ENCODE peak calls at places on chromosomes 16 and 17, in seven cellular contexts. J, V, D, P, T, F and N are unnamed samples.

GRCh38 chr17:73831699-73832098 is 187.5 kb upstream of the SDK2 start:
- DNase-seq in J (no peak), V (no peak), D (no peak), P (no peak), T (no peak), F (no peak), N (no peak)

GRCh38 chr17:8176197-8176940 is at the start of gene TMEM107:
- DNase-seq in J (peak), V (peak), D (peak), P (peak), T (peak), F (peak), N (peak)

GRCh38 chr16:19696312-19696711 is 21.7 kb downstream of the KNOP1 start:
- DNase-seq in J (no peak), V (no peak), D (no peak), P (peak), T (peak), F (no peak), N (peak)

GRCh38 chr17:78412403-78412802 is 34.0 kb downstream of the PGS1 start:
- DNase-seq in J (peak), V (peak), D (no peak), P (peak), T (peak), F (no peak), N (no peak)

GRCh38 chr17:43905400-43905984 is 1.8 kb downstream of the MPP2 start:
- DNase-seq in J (peak), V (peak), D (no peak), P (no peak), T (no peak), F (no peak), N (no peak)

GRCh38 chr17:74485012-74485743 is 18.7 kb downstream of the CD300A start:
- DNase-seq in J (no peak), V (no peak), D (no peak), P (no peak), T (no peak), F (no peak), N (no peak)

GRCh38 chr17:8489841-8490240 is 54.2 kb downstream of the NDEL1 start:
- DNase-seq in J (no peak), V (no peak), D (no peak), P (peak), T (no peak), F (no peak), N (no peak)

GRCh38 chr16:67528222-67528869 is at the start of gene RIPOR1:
- DNase-seq in J (peak), V (peak), D (no peak), P (peak), T (peak), F (peak), N (peak)

GRCh38 chr16:30010817-30011504 is at the start of gene DOC2A:
- DNase-seq in J (peak), V (peak), D (no peak), P (peak), T (no peak), F (no peak), N (peak)

GRCh38 chr16:28280881-28281836 is 11.2 kb upstream of the SBK1 start:
- DNase-seq in J (peak), V (peak), D (no peak), P (no peak), T (no peak), F (no peak), N (no peak)

GRCh38 chr16:301235-301634 is 18.3 kb downstream of the PDIA2 start:
- DNase-seq in J (no peak), V (no peak), D (no peak), P (no peak), T (no peak), F (no peak), N (no peak)

GRCh38 chr16:84166796-84167695 is 19.8 kb downstream of the TAF1C start:
- DNase-seq in J (no peak), V (peak), D (no peak), P (no peak), T (no peak), F (no peak), N (no peak)

GRCh38 chr16:67641779-67642708 is 2.9 kb upstream of the CARMIL2 start:
- DNase-seq in J (no peak), V (no peak), D (no peak), P (peak), T (peak), F (no peak), N (no peak)

GRCh38 chr17:8985054-8985701 is 19.7 kb upstream of the PIK3R5 start:
- DNase-seq in J (no peak), V (no peak), D (no peak), P (no peak), T (no peak), F (no peak), N (no peak)

GRCh38 chr16:89324056-89325010 is 106.8 kb downstream of the ZNF778 start:
- DNase-seq in J (no peak), V (no peak), D (no peak), P (peak), T (peak), F (no peak), N (no peak)

GRCh38 chr17:44069974-44070454 is 521 bp upstream of the G6PC3 start:
- DNase-seq in J (no peak), V (peak), D (peak), P (peak), T (no peak), F (no peak), N (no peak)

GRCh38 chr16:47750371-47750770 is 289.2 kb downstream of the PHKB start:
- DNase-seq in J (no peak), V (no peak), D (no peak), P (no peak), T (no peak), F (no peak), N (no peak)

GRCh38 chr16:66399930-66400329 is 27.2 kb upstream of the BEAN1 start:
- DNase-seq in J (peak), V (no peak), D (no peak), P (peak), T (no peak), F (no peak), N (no peak)

GRCh38 chr17:7845359-7846062 is 9.4 kb upstream of the TMEM88 start:
- DNase-seq in J (no peak), V (no peak), D (no peak), P (no peak), T (no peak), F (no peak), N (no peak)

GRCh38 chr17:43006639-43007551 is at the start of gene IFI35:
- DNase-seq in J (peak), V (peak), D (peak), P (peak), T (peak), F (peak), N (peak)

GRCh38 chr17:45162022-45162687 is 480 bp downstream of the HEXIM2 start:
- DNase-seq in J (no peak), V (no peak), D (no peak), P (peak), T (no peak), F (no peak), N (no peak)

GRCh38 chr16:64398795-64399194 is 723.1 kb downstream of the CDH11 start:
- DNase-seq in J (no peak), V (no peak), D (no peak), P (peak), T (peak), F (no peak), N (no peak)

GRCh38 chr16:89722392-89723278 is 1.3 kb downstream of the ZNF276 start:
- DNase-seq in J (peak), V (peak), D (peak), P (peak), T (peak), F (peak), N (peak)

GRCh38 chr16:48282636-48283263 is 35.4 kb upstream of the ABCC11 start:
- DNase-seq in J (no peak), V (no peak), D (no peak), P (no peak), T (no peak), F (no peak), N (no peak)

GRCh38 chr16:848510-849253 is 48.1 kb upstream of the GNG13 start:
- DNase-seq in J (no peak), V (no peak), D (no peak), P (no peak), T (no peak), F (no peak), N (no peak)

GRCh38 chr16:23514381-23515152 is 4.3 kb upstream of the GGA2 start:
- DNase-seq in J (no peak), V (no peak), D (no peak), P (no peak), T (no peak), F (no peak), N (no peak)

GRCh38 chr16:89422527-89422904 is 67.8 kb downstream of the ANKRD11 start:
- DNase-seq in J (no peak), V (no peak), D (no peak), P (peak), T (peak), F (peak), N (no peak)

GRCh38 chr16:30437511-30438046 is 7.7 kb upstream of the DCTPP1 start:
- DNase-seq in J (no peak), V (peak), D (no peak), P (no peak), T (peak), F (no peak), N (peak)

GRCh38 chr17:77995146-77995852 is 36.8 kb downstream of the TNRC6C start:
- DNase-seq in J (peak), V (no peak), D (no peak), P (peak), T (no peak), F (no peak), N (no peak)

GRCh38 chr16:30924086-30924714 is 828 bp downstream of the FBXL19 start:
- DNase-seq in J (peak), V (peak), D (no peak), P (peak), T (no peak), F (no peak), N (peak)

GRCh38 chr17:5822281-5823060 is 238.2 kb upstream of the NLRP1 start:
- DNase-seq in J (no peak), V (no peak), D (no peak), P (no peak), T (no peak), F (no peak), N (no peak)

GRCh38 chr16:74487634-74488495 is 66.6 kb upstream of the CLEC18B start:
- DNase-seq in J (no peak), V (no peak), D (no peak), P (no peak), T (no peak), F (no peak), N (no peak)

DNA sequence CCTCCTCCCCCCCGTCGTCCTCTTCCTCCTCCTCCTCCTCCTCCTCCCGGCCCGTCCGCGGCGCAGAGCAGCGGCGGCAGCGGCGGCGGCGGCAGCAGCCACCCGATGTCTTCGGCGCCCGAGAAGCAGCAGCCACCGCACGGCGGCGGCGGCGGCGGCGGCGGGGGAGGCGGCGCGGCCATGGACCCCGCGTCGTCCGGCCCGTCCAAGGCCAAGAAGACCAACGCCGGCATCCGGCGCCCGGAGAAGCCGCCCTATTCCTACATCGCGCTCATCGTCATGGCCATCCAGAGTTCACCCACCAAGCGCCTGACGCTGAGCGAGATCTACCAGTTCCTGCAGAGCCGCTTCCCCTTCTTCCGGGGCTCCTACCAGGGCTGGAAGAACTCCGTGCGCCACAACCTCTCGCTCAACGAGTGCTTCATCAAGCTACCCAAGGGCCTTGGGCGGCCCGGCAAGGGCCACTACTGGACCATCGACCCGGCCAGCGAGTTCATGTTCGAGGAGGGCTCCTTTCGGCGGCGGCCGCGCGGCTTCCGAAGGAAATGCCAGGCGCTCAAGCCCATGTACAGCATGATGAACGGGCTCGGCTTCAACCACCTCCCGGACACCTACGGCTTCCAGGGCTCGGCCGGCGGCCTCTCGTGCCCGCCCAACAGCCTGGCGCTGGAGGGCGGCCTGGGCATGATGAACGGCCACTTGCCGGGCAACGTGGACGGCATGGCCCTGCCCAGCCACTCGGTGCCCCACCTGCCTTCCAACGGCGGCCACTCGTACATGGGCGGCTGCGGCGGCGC is at the start of gene FOXF1:
- DNase-seq in J (peak), V (peak), D (no peak), P (peak), T (no peak), F (no peak), N (no peak)
- TF ChIP-seq EZH2 in J (no peak), V (peak), D (no peak), P (no peak), T (no peak), F (no peak), N (peak)

GRCh38 chr16:55184052-55184451 is 140.0 kb upstream of the IRX6 start:
- DNase-seq in J (peak), V (peak), D (no peak), P (no peak), T (no peak), F (no peak), N (no peak)
- TF ChIP-seq EZH2phosphoT487 in J (no peak), V (no peak), D (no peak), P (no peak), T (no peak), F (no peak), N (no peak)

GRCh38 chr16:81403208-81403600 is 41.4 kb upstream of the CMIP start:
- DNase-seq in J (no peak), V (no peak), D (no peak), P (no peak), T (no peak), F (no peak), N (no peak)
- H3K27ac ChIP-seq in J (no peak), V (no peak), D (no peak), P (no peak), T (peak), F (no peak), N (no peak)

GRCh38 chr17:34580685-34581445 is 1.5 kb downstream of the TMEM132E start:
- DNase-seq in J (peak), V (peak), D (no peak), P (peak), T (no peak), F (no peak), N (peak)
- TF ChIP-seq EZH2 in J (no peak), V (peak), D (no peak), P (peak), T (no peak), F (no peak), N (no peak)

DNA sequence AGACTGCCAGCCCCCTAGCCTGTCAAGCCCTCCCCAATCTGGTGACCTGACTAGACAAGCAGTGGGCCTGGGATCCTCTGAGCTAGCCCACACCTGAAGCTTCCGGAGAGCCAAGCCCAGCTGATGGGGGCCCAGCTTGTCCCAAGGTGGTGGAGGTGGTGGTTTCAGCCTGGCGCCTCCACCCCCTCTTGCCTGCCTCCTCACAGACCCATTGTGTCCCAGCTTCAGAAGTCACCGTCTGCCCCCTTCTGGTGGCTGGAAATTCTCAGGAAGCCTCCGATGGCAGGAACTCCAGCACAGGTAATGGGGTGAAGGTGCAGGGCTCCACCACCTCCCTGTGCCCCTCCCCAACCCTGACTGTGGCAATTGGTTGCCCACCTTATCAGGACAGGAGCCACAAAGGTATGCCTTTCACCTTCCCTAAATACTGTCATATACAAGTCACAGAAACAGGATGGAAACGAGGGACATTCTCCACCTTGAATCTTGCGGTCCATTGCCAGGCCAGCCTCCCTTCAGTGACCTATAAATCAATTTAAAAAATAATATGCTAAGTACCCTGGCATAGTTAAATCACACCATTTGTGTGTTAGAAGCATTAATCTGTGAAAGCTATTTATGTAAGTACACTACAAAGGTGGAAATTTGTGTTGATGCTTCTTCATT is 66.0 kb upstream of the ZNF423 start:
- DNase-seq in J (peak), V (peak), D (peak), P (peak), T (peak), F (peak), N (peak)
- TF ChIP-seq EZH2phosphoT487 in J (no peak), V (no peak), D (no peak), P (no peak), T (no peak), F (no peak), N (no peak)

GRCh38 chr17:36104601-36105000 is 974 bp downstream of the CCL4 start:
- DNase-seq in J (no peak), V (no peak), D (no peak), P (no peak), T (no peak), F (no peak), N (no peak)
- H3K27ac ChIP-seq in J (no peak), V (no peak), D (no peak), P (no peak), T (no peak), F (peak), N (no peak)

GRCh38 chr17:76527430-76528111 is 9.9 kb downstream of the CYGB start:
- DNase-seq in J (peak), V (peak), D (no peak), P (no peak), T (peak), F (no peak), N (peak)

GRCh38 chr17:76524598-76525512 is 12.7 kb downstream of the CYGB start:
- DNase-seq in J (no peak), V (no peak), D (no peak), P (peak), T (peak), F (no peak), N (no peak)

GRCh38 chr17:76521262-76521661 is 16.2 kb downstream of the CYGB start:
- DNase-seq in J (no peak), V (no peak), D (no peak), P (no peak), T (no peak), F (no peak), N (no peak)

GRCh38 chr17:76519667-76520066 is 17.8 kb downstream of the CYGB start:
- DNase-seq in J (no peak), V (no peak), D (no peak), P (no peak), T (no peak), F (no peak), N (no peak)

GRCh38 chr17:76523084-76524037 is 14.1 kb downstream of the CYGB start:
- DNase-seq in J (peak), V (peak), D (peak), P (peak), T (peak), F (peak), N (peak)
- TF ChIP-seq EZH2 in J (no peak), V (no peak), D (no peak), P (no peak), T (no peak), F (no peak), N (no peak)

GRCh38 chr16:12262454-12263180 is 286.1 kb downstream of the SNX29 start:
- DNase-seq in J (no peak), V (no peak), D (no peak), P (peak), T (no peak), F (no peak), N (no peak)
- TF ChIP-seq EZH2phosphoT487 in J (no peak), V (no peak), D (no peak), P (no peak), T (no peak), F (no peak), N (no peak)

GRCh38 chr17:41734139-41734948 is at the start of gene HAP1:
- DNase-seq in J (peak), V (peak), D (no peak), P (peak), T (peak), F (peak), N (peak)

GRCh38 chr17:41736983-41737679 is 2.7 kb upstream of the HAP1 start:
- DNase-seq in J (no peak), V (no peak), D (no peak), P (no peak), T (no peak), F (no peak), N (no peak)

GRCh38 chr17:41735744-41736143 is 1.3 kb upstream of the HAP1 start:
- DNase-seq in J (no peak), V (no peak), D (no peak), P (no peak), T (no peak), F (no peak), N (no peak)

GRCh38 chr17:41733348-41734138 is 900 bp downstream of the HAP1 start:
- DNase-seq in J (peak), V (no peak), D (no peak), P (no peak), T (no peak), F (no peak), N (no peak)

DNA sequence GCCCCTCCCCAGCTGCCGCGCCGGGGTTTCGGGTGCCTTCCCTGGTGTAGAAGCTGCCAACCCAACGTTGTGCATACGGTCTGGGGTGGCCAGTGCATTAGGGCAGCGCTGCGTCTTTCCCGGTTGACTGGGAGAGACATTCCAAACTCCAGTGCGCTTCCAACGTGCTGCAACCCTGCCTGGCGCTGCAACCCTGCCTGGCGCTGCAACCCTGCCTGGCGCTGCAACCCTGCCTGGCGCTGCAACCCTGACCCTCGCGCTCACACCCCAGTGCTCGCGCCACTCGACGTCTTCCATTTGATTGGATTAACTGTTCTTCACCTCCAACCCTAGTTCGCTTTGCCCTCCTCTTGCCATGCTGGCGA is 488 bp upstream of the HAP1 start:
- DNase-seq in J (peak), V (peak), D (no peak), P (peak), T (no peak), F (peak), N (no peak)
- H3K27ac ChIP-seq in J (no peak), V (no peak), D (peak), P (no peak), T (no peak), F (no peak), N (no peak)

GRCh38 chr17:2386400-2387085 is 14.3 kb downstream of the MNT start:
- DNase-seq in J (no peak), V (no peak), D (no peak), P (no peak), T (no peak), F (no peak), N (no peak)
- TF ChIP-seq EZH2 in J (no peak), V (no peak), D (no peak), P (no peak), T (no peak), F (no peak), N (no peak)